ENCODE peak calls at places on chromosome 16, in seven cellular contexts. One of them, this sample, is unnamed.

GRCh38 chr16:59400830-59401229 is 666.7 kb upstream of the GOT2 start:
- DNase-seq in fibroblast of lung: no peak
- DNase-seq in thoracic aorta: no peak
- DNase-seq in H1: no peak
- DNase-seq in CD8-positive, alpha-beta T cell: no peak
- DNase-seq in GM10248: no peak
- DNase-seq in bronchial epithelial cell: no peak
- DNase-seq in this sample: no peak

GRCh38 chr16:74438492-74438979 is 17.3 kb upstream of the CLEC18B start:
- DNase-seq in bronchial epithelial cell: no peak
- DNase-seq in GM10248: no peak
- DNase-seq in fibroblast of lung: no peak
- DNase-seq in CD8-positive, alpha-beta T cell: no peak
- DNase-seq in H1: no peak
- DNase-seq in thoracic aorta: no peak
- DNase-seq in this sample: no peak

GRCh38 chr16:73054732-73055481 is 7.0 kb upstream of the ZFHX3 start:
- DNase-seq in fibroblast of lung: peak
- DNase-seq in GM10248: no peak
- DNase-seq in CD8-positive, alpha-beta T cell: no peak
- DNase-seq in thoracic aorta: no peak
- DNase-seq in bronchial epithelial cell: peak
- DNase-seq in H1: no peak
- DNase-seq in this sample: no peak

GRCh38 chr16:56281256-56281805 is 90.0 kb downstream of the GNAO1 start:
- DNase-seq in thoracic aorta: no peak
- DNase-seq in bronchial epithelial cell: peak
- DNase-seq in CD8-positive, alpha-beta T cell: no peak
- DNase-seq in fibroblast of lung: no peak
- DNase-seq in H1: peak
- DNase-seq in GM10248: no peak
- DNase-seq in this sample: no peak

GRCh38 chr16:80367037-80367658 is 173.6 kb upstream of the DYNLRB2 start:
- DNase-seq in fibroblast of lung: no peak
- DNase-seq in H1: no peak
- DNase-seq in thoracic aorta: no peak
- DNase-seq in GM10248: no peak
- DNase-seq in bronchial epithelial cell: no peak
- DNase-seq in CD8-positive, alpha-beta T cell: no peak
- DNase-seq in this sample: no peak

GRCh38 chr16:3145151-3145550 is 10.3 kb downstream of the ZNF213 start:
- DNase-seq in GM10248: no peak
- DNase-seq in fibroblast of lung: no peak
- DNase-seq in CD8-positive, alpha-beta T cell: no peak
- DNase-seq in H1: no peak
- DNase-seq in thoracic aorta: no peak
- DNase-seq in bronchial epithelial cell: no peak
- DNase-seq in this sample: no peak

GRCh38 chr16:22751685-22752084 is 62.3 kb upstream of the HS3ST2 start:
- DNase-seq in H1: no peak
- DNase-seq in bronchial epithelial cell: no peak
- DNase-seq in CD8-positive, alpha-beta T cell: no peak
- DNase-seq in thoracic aorta: no peak
- DNase-seq in GM10248: no peak
- DNase-seq in fibroblast of lung: no peak
- DNase-seq in this sample: no peak

GRCh38 chr16:25192096-25192495 is 24.7 kb upstream of the AQP8 start:
- DNase-seq in fibroblast of lung: no peak
- DNase-seq in H1: no peak
- DNase-seq in GM10248: no peak
- DNase-seq in thoracic aorta: no peak
- DNase-seq in bronchial epithelial cell: no peak
- DNase-seq in CD8-positive, alpha-beta T cell: no peak
- DNase-seq in this sample: no peak

GRCh38 chr16:80607204-80607603 is 66.4 kb downstream of the DYNLRB2 start:
- DNase-seq in fibroblast of lung: no peak
- DNase-seq in thoracic aorta: no peak
- DNase-seq in GM10248: no peak
- DNase-seq in bronchial epithelial cell: no peak
- DNase-seq in CD8-positive, alpha-beta T cell: no peak
- DNase-seq in H1: no peak
- DNase-seq in this sample: no peak

GRCh38 chr16:7377231-7377630 is 44.6 kb downstream of the RBFOX1 start:
- DNase-seq in GM10248: no peak
- DNase-seq in CD8-positive, alpha-beta T cell: no peak
- DNase-seq in bronchial epithelial cell: no peak
- DNase-seq in H1: no peak
- DNase-seq in fibroblast of lung: no peak
- DNase-seq in thoracic aorta: no peak
- DNase-seq in this sample: no peak

GRCh38 chr16:51636913-51637743 is 486.1 kb upstream of the SALL1 start:
- DNase-seq in fibroblast of lung: no peak
- DNase-seq in thoracic aorta: no peak
- DNase-seq in CD8-positive, alpha-beta T cell: no peak
- DNase-seq in H1: peak
- DNase-seq in GM10248: no peak
- DNase-seq in bronchial epithelial cell: peak
- DNase-seq in this sample: no peak

GRCh38 chr16:30053376-30054015 is 12.1 kb upstream of the ALDOA start:
- DNase-seq in CD8-positive, alpha-beta T cell: no peak
- DNase-seq in GM10248: no peak
- DNase-seq in bronchial epithelial cell: peak
- DNase-seq in thoracic aorta: no peak
- DNase-seq in fibroblast of lung: no peak
- DNase-seq in H1: no peak
- DNase-seq in this sample: no peak

GRCh38 chr16:87017388-87018012 is 299.7 kb downstream of the C16orf95 start:
- DNase-seq in fibroblast of lung: peak
- DNase-seq in thoracic aorta: no peak
- DNase-seq in bronchial epithelial cell: peak
- DNase-seq in H1: no peak
- DNase-seq in CD8-positive, alpha-beta T cell: no peak
- DNase-seq in GM10248: no peak
- DNase-seq in this sample: no peak

GRCh38 chr16:54867302-54867832 is 63.3 kb upstream of the IRX5 start:
- DNase-seq in bronchial epithelial cell: no peak
- DNase-seq in CD8-positive, alpha-beta T cell: no peak
- DNase-seq in GM10248: no peak
- DNase-seq in fibroblast of lung: no peak
- DNase-seq in H1: no peak
- DNase-seq in thoracic aorta: no peak
- DNase-seq in this sample: no peak

GRCh38 chr16:17318200-17318599 is 152.6 kb downstream of the XYLT1 start:
- DNase-seq in thoracic aorta: no peak
- DNase-seq in bronchial epithelial cell: no peak
- DNase-seq in fibroblast of lung: peak
- DNase-seq in CD8-positive, alpha-beta T cell: no peak
- DNase-seq in GM10248: no peak
- DNase-seq in H1: no peak
- DNase-seq in this sample: no peak

GRCh38 chr16:49468611-49469322 is 95.2 kb downstream of the C16orf78 start:
- DNase-seq in CD8-positive, alpha-beta T cell: no peak
- DNase-seq in GM10248: no peak
- DNase-seq in bronchial epithelial cell: no peak
- DNase-seq in thoracic aorta: no peak
- DNase-seq in H1: peak
- DNase-seq in fibroblast of lung: no peak
- DNase-seq in this sample: no peak

GRCh38 chr16:48365030-48365600 is 20.1 kb downstream of the SIAH1 start:
- DNase-seq in H1: no peak
- DNase-seq in thoracic aorta: no peak
- DNase-seq in bronchial epithelial cell: peak
- DNase-seq in GM10248: no peak
- DNase-seq in fibroblast of lung: no peak
- DNase-seq in CD8-positive, alpha-beta T cell: no peak
- DNase-seq in this sample: no peak

GRCh38 chr16:55478827-55479559 is at the start of gene MMP2:
- DNase-seq in fibroblast of lung: peak
- DNase-seq in bronchial epithelial cell: no peak
- DNase-seq in thoracic aorta: no peak
- DNase-seq in GM10248: no peak
- DNase-seq in H1: peak
- DNase-seq in CD8-positive, alpha-beta T cell: no peak
- DNase-seq in this sample: peak

GRCh38 chr16:49369638-49370219 is 3.9 kb upstream of the C16orf78 start:
- DNase-seq in GM10248: no peak
- DNase-seq in fibroblast of lung: no peak
- DNase-seq in thoracic aorta: no peak
- DNase-seq in bronchial epithelial cell: no peak
- DNase-seq in CD8-positive, alpha-beta T cell: no peak
- DNase-seq in H1: no peak
- DNase-seq in this sample: no peak

DNA sequence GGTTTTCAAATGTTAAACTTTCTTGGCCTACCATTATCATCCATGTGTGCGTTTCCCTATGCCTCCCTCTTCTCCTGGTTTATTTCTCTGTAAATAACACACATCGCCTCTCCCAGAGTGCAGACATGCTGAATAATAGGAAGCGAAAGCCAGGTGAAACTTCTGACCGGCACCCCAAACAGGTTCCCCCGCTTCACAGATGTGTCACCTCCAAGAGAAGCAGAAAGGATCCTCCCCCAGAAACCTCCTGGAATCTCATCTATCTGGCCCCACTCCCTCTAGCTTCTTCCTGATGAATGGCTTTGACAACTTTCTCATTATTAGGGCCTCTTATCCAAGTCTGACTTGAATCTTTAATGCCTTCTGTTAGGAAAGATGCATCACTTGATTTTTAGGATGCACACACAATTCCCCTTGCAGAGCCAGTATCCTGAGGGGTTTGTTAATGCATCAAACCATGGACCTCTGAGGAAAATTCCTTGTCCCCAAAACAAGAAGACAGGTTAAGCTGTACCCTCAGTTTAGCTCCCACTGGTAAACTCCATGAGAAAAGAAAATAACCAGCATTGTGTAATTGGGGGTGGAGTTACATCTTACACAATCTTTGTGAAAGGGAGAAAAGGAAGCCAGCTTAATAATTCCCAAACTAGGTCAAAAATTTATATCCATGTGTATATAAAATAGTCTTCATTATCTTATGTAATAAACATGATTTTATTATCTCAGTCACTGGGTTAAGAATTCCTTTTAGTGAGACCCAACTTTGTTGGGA is 20.1 kb upstream of the HYDIN start:
- DNase-seq in H1: no peak
- DNase-seq in bronchial epithelial cell: peak
- DNase-seq in fibroblast of lung: peak
- DNase-seq in GM10248: no peak
- DNase-seq in thoracic aorta: no peak
- DNase-seq in CD8-positive, alpha-beta T cell: no peak
- DNase-seq in this sample: no peak
- TF ChIP-seq CTCF in H1: no peak
- TF ChIP-seq CTCF in bronchial epithelial cell: no peak
- TF ChIP-seq CTCF in fibroblast of lung: no peak
- TF ChIP-seq CTCF in GM10248: no peak
- TF ChIP-seq CTCF in thoracic aorta: no peak
- TF ChIP-seq CTCF in CD8-positive, alpha-beta T cell: no peak
- TF ChIP-seq CTCF in this sample: no peak

GRCh38 chr16:5393070-5393469 is 295.5 kb upstream of the EEF2KMT start:
- DNase-seq in thoracic aorta: no peak
- DNase-seq in fibroblast of lung: no peak
- DNase-seq in GM10248: no peak
- DNase-seq in CD8-positive, alpha-beta T cell: no peak
- DNase-seq in H1: no peak
- DNase-seq in bronchial epithelial cell: no peak
- DNase-seq in this sample: no peak

GRCh38 chr16:5398203-5398602 is 300.6 kb upstream of the EEF2KMT start:
- DNase-seq in H1: no peak
- DNase-seq in CD8-positive, alpha-beta T cell: no peak
- DNase-seq in GM10248: no peak
- DNase-seq in thoracic aorta: no peak
- DNase-seq in fibroblast of lung: no peak
- DNase-seq in bronchial epithelial cell: no peak
- DNase-seq in this sample: no peak

DNA sequence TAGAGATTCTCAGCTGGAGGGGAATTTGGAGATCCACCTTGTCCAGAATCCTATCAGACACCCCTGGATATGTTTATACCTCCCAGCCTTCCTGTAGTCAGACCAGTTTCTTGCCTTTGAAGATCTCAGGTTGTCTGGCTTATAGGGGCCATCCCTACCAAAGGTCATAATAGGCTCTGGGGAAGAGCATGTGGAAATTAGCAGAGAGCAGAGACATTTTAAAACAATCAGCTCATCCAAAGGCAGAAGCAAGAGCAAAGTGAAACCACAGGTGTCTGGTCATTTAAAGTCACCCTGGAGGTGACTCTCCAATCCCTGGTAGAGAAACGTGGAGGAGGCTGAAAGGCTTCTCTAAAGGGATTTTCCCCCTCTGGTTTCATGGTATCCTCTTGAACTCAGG is 299.3 kb upstream of the EEF2KMT start:
- DNase-seq in thoracic aorta: no peak
- DNase-seq in GM10248: no peak
- DNase-seq in CD8-positive, alpha-beta T cell: no peak
- DNase-seq in fibroblast of lung: no peak
- DNase-seq in H1: no peak
- DNase-seq in bronchial epithelial cell: no peak
- DNase-seq in this sample: no peak
- TF ChIP-seq CTCF in thoracic aorta: no peak
- TF ChIP-seq CTCF in GM10248: no peak
- TF ChIP-seq CTCF in CD8-positive, alpha-beta T cell: no peak
- TF ChIP-seq CTCF in fibroblast of lung: no peak
- TF ChIP-seq CTCF in H1: no peak
- TF ChIP-seq CTCF in bronchial epithelial cell: no peak
- TF ChIP-seq CTCF in this sample: no peak

GRCh38 chr16:88634994-88635670 is 3.2 kb upstream of the IL17C start:
- DNase-seq in GM10248: no peak
- DNase-seq in fibroblast of lung: no peak
- DNase-seq in thoracic aorta: no peak
- DNase-seq in H1: no peak
- DNase-seq in CD8-positive, alpha-beta T cell: no peak
- DNase-seq in bronchial epithelial cell: no peak
- DNase-seq in this sample: no peak
- TF ChIP-seq CTCF in GM10248: peak
- TF ChIP-seq CTCF in fibroblast of lung: no peak
- TF ChIP-seq CTCF in thoracic aorta: no peak
- TF ChIP-seq CTCF in H1: no peak
- TF ChIP-seq CTCF in CD8-positive, alpha-beta T cell: no peak
- TF ChIP-seq CTCF in bronchial epithelial cell: no peak
- TF ChIP-seq CTCF in this sample: no peak

GRCh38 chr16:68244481-68244902 is 681 bp upstream of the PLA2G15 start:
- DNase-seq in H1: no peak
- DNase-seq in thoracic aorta: no peak
- DNase-seq in CD8-positive, alpha-beta T cell: no peak
- DNase-seq in fibroblast of lung: no peak
- DNase-seq in GM10248: no peak
- DNase-seq in bronchial epithelial cell: no peak
- DNase-seq in this sample: no peak

GRCh38 chr16:68246121-68246520 is 948 bp downstream of the PLA2G15 start:
- DNase-seq in thoracic aorta: no peak
- DNase-seq in fibroblast of lung: no peak
- DNase-seq in CD8-positive, alpha-beta T cell: no peak
- DNase-seq in GM10248: no peak
- DNase-seq in H1: no peak
- DNase-seq in bronchial epithelial cell: no peak
- DNase-seq in this sample: no peak

GRCh38 chr16:68242926-68243858 is 2.0 kb upstream of the PLA2G15 start:
- DNase-seq in bronchial epithelial cell: no peak
- DNase-seq in CD8-positive, alpha-beta T cell: no peak
- DNase-seq in H1: no peak
- DNase-seq in thoracic aorta: no peak
- DNase-seq in GM10248: no peak
- DNase-seq in fibroblast of lung: no peak
- DNase-seq in this sample: no peak

GRCh38 chr16:68246671-68247070 is 1.5 kb downstream of the PLA2G15 start:
- DNase-seq in GM10248: no peak
- DNase-seq in thoracic aorta: no peak
- DNase-seq in CD8-positive, alpha-beta T cell: no peak
- DNase-seq in bronchial epithelial cell: no peak
- DNase-seq in fibroblast of lung: no peak
- DNase-seq in H1: no peak
- DNase-seq in this sample: no peak

GRCh38 chr16:68244903-68245853 is at the start of gene PLA2G15:
- DNase-seq in H1: peak
- DNase-seq in bronchial epithelial cell: peak
- DNase-seq in CD8-positive, alpha-beta T cell: peak
- DNase-seq in GM10248: peak
- DNase-seq in thoracic aorta: peak
- DNase-seq in fibroblast of lung: peak
- DNase-seq in this sample: peak
- TF ChIP-seq CTCF in H1: no peak
- TF ChIP-seq CTCF in bronchial epithelial cell: no peak
- TF ChIP-seq CTCF in CD8-positive, alpha-beta T cell: no peak
- TF ChIP-seq CTCF in GM10248: no peak
- TF ChIP-seq CTCF in thoracic aorta: no peak
- TF ChIP-seq CTCF in fibroblast of lung: no peak
- TF ChIP-seq CTCF in this sample: no peak